ENCODE peak calls at places on chromosomes 3 and 15, in nine cellular contexts. Y, A, Q, I, K, W, C, X and F are unnamed samples.

GRCh38 chr3:197795200-197795599 is 4.1 kb downstream of the LRCH3 start:
- DNase-seq in Y (peak), A (no peak), Q (peak), I (peak), K (peak), W (no peak), C (no peak), X (no peak), F (peak)

GRCh38 chr15:34588046-34588674 is 4.7 kb upstream of the GOLGA8B start:
- DNase-seq in Y (peak), A (peak), Q (peak), I (peak), K (peak), W (peak), C (peak), X (peak), F (peak)

GRCh38 chr3:143163562-143163961 is 44.0 kb downstream of the CHST2 start:
- DNase-seq in Y (no peak), A (no peak), Q (no peak), I (no peak), K (no peak), W (no peak), C (no peak), X (no peak), F (no peak)

GRCh38 chr3:82610236-82610635 is 848.8 kb upstream of the GBE1 start:
- DNase-seq in Y (no peak), A (no peak), Q (no peak), I (no peak), K (no peak), W (no peak), C (no peak), X (no peak), F (no peak)

GRCh38 chr3:45995370-45996192 is at the start of gene FYCO1:
- DNase-seq in Y (peak), A (peak), Q (peak), I (peak), K (peak), W (peak), C (peak), X (peak), F (peak)

GRCh38 chr3:194064380-194065118 is 71.4 kb upstream of the HES1 start:
- DNase-seq in Y (no peak), A (no peak), Q (no peak), I (no peak), K (no peak), W (no peak), C (no peak), X (no peak), F (no peak)

GRCh38 chr3:184354121-184354728 is 7.2 kb downstream of the CLCN2 start:
- DNase-seq in Y (no peak), A (peak), Q (peak), I (peak), K (peak), W (peak), C (peak), X (peak), F (no peak)

GRCh38 chr3:127792664-127793292 is 29.5 kb downstream of the MGLL start:
- DNase-seq in Y (peak), A (no peak), Q (peak), I (peak), K (peak), W (no peak), C (no peak), X (no peak), F (peak)

GRCh38 chr15:54307252-54307902 is 329.1 kb downstream of the UNC13C start:
- DNase-seq in Y (no peak), A (no peak), Q (no peak), I (no peak), K (no peak), W (no peak), C (no peak), X (no peak), F (no peak)

GRCh38 chr3:14703791-14704190 is 28.9 kb downstream of the C3orf20 start:
- DNase-seq in Y (no peak), A (no peak), Q (no peak), I (no peak), K (no peak), W (no peak), C (no peak), X (no peak), F (no peak)

GRCh38 chr15:88256261-88257230 is at the start of gene NTRK3:
- DNase-seq in Y (no peak), A (no peak), Q (no peak), I (peak), K (no peak), W (peak), C (no peak), X (peak), F (no peak)

GRCh38 chr15:80861776-80862175 is 82.6 kb downstream of the CEMIP start:
- DNase-seq in Y (peak), A (no peak), Q (no peak), I (peak), K (no peak), W (no peak), C (no peak), X (no peak), F (no peak)

GRCh38 chr3:127254730-127255129 is 33.1 kb downstream of the PRR20G start:
- DNase-seq in Y (no peak), A (peak), Q (peak), I (no peak), K (no peak), W (no peak), C (no peak), X (no peak), F (no peak)

GRCh38 chr3:7585052-7585451 is 724.1 kb downstream of the GRM7 start:
- DNase-seq in Y (no peak), A (no peak), Q (no peak), I (no peak), K (no peak), W (no peak), C (no peak), X (no peak), F (no peak)

GRCh38 chr3:138360272-138361192 is 12.2 kb downstream of the MRAS start:
- DNase-seq in Y (no peak), A (no peak), Q (no peak), I (no peak), K (peak), W (no peak), C (no peak), X (no peak), F (no peak)

GRCh38 chr3:37290551-37290950 is 116.2 kb upstream of the LRRFIP2 start:
- DNase-seq in Y (peak), A (no peak), Q (no peak), I (peak), K (no peak), W (no peak), C (no peak), X (no peak), F (no peak)

GRCh38 chr3:48952510-48953118 is 34.0 kb downstream of the ARIH2 start:
- DNase-seq in Y (no peak), A (peak), Q (peak), I (no peak), K (no peak), W (peak), C (peak), X (peak), F (no peak)

GRCh38 chr3:65880350-65880749 is 158.4 kb downstream of the MAGI1 start:
- DNase-seq in Y (no peak), A (no peak), Q (no peak), I (no peak), K (no peak), W (no peak), C (no peak), X (no peak), F (no peak)

GRCh38 chr3:65879372-65879771 is 159.3 kb downstream of the MAGI1 start:
- DNase-seq in Y (no peak), A (no peak), Q (no peak), I (no peak), K (no peak), W (no peak), C (no peak), X (no peak), F (no peak)

GRCh38 chr3:65883614-65884013 is 155.1 kb downstream of the MAGI1 start:
- DNase-seq in Y (peak), A (no peak), Q (peak), I (peak), K (no peak), W (no peak), C (no peak), X (no peak), F (no peak)

GRCh38 chr3:65886376-65886775 is 152.3 kb downstream of the MAGI1 start:
- DNase-seq in Y (no peak), A (no peak), Q (no peak), I (no peak), K (no peak), W (no peak), C (no peak), X (no peak), F (no peak)

GRCh38 chr3:65884072-65884471 is 154.6 kb downstream of the MAGI1 start:
- DNase-seq in Y (no peak), A (no peak), Q (no peak), I (no peak), K (no peak), W (no peak), C (no peak), X (no peak), F (no peak)
- H3K4me3 ChIP-seq in Y (no peak), A (no peak), Q (peak), I (no peak), K (no peak), W (no peak), C (no peak), X (no peak), F (no peak)

GRCh38 chr15:29938701-29939340 is 116.6 kb upstream of the TJP1 start:
- DNase-seq in Y (peak), A (peak), Q (peak), I (peak), K (no peak), W (no peak), C (no peak), X (no peak), F (no peak)
- TF ChIP-seq CTCF in Y (peak), A (peak), Q (peak), I (peak), K (no peak), W (no peak), C (no peak), X (peak), F (peak)

GRCh38 chr15:82999905-83000671 is 11.4 kb downstream of the C15orf40 start:
- DNase-seq in Y (peak), A (peak), Q (peak), I (peak), K (no peak), W (peak), C (no peak), X (peak), F (peak)

GRCh38 chr15:82999426-82999825 is 12.0 kb downstream of the C15orf40 start:
- DNase-seq in Y (no peak), A (no peak), Q (no peak), I (no peak), K (no peak), W (no peak), C (no peak), X (no peak), F (no peak)

GRCh38 chr15:82992436-82992835 is 6.4 kb downstream of the RAMAC start:
- DNase-seq in Y (no peak), A (no peak), Q (no peak), I (no peak), K (no peak), W (no peak), C (no peak), X (no peak), F (no peak)

GRCh38 chr15:82995076-82995475 is 9.1 kb downstream of the RAMAC start:
- DNase-seq in Y (no peak), A (no peak), Q (no peak), I (no peak), K (no peak), W (no peak), C (no peak), X (no peak), F (no peak)

GRCh38 chr15:82995938-82996337 is 9.9 kb downstream of the RAMAC start:
- DNase-seq in Y (peak), A (no peak), Q (no peak), I (no peak), K (no peak), W (no peak), C (no peak), X (no peak), F (no peak)
- H3K27ac ChIP-seq in Y (no peak), A (no peak), Q (no peak), I (no peak), K (no peak), W (no peak), C (no peak), X (no peak), F (no peak)

GRCh38 chr15:64462492-64462891 is 2.1 kb downstream of the ZNF609 start:
- DNase-seq in Y (no peak), A (no peak), Q (no peak), I (no peak), K (no peak), W (no peak), C (no peak), X (no peak), F (no peak)
- H3K4me3 ChIP-seq in Y (no peak), A (no peak), Q (peak), I (no peak), K (no peak), W (no peak), C (peak), X (peak), F (no peak)